ENCODE peak calls at places on chromosomes 3 and 15, in six cellular contexts. One of them, this sample, is unnamed.

GRCh38 chr15:76904461-76905012 is 603 bp downstream of the SCAPER start:
- DNase-seq in epithelial cell of proximal tubule: no peak
- DNase-seq in NCI-H774: peak
- DNase-seq in amygdala: peak
- DNase-seq in stimulated activated CD8-positive, alpha-beta memory T cell treated with anti-CD3 and anti-CD28 coated beads, Interleukin-15, amount 100 ng/mL, for 24 hours: peak
- DNase-seq in hepatocyte: peak
- DNase-seq in this sample: peak

GRCh38 chr3:65048151-65048550 is 360.4 kb upstream of the ADAMTS9 start:
- DNase-seq in epithelial cell of proximal tubule: no peak
- DNase-seq in NCI-H774: no peak
- DNase-seq in amygdala: no peak
- DNase-seq in stimulated activated CD8-positive, alpha-beta memory T cell treated with anti-CD3 and anti-CD28 coated beads, Interleukin-15, amount 100 ng/mL, for 24 hours: no peak
- DNase-seq in hepatocyte: no peak
- DNase-seq in this sample: no peak

GRCh38 chr3:171770689-171771620 is 39.3 kb downstream of the PLD1 start:
- DNase-seq in epithelial cell of proximal tubule: peak
- DNase-seq in NCI-H774: peak
- DNase-seq in amygdala: no peak
- DNase-seq in stimulated activated CD8-positive, alpha-beta memory T cell treated with anti-CD3 and anti-CD28 coated beads, Interleukin-15, amount 100 ng/mL, for 24 hours: no peak
- DNase-seq in hepatocyte: peak
- DNase-seq in this sample: no peak

GRCh38 chr15:91263632-91264477 is 163.8 kb downstream of the SV2B start:
- DNase-seq in epithelial cell of proximal tubule: peak
- DNase-seq in NCI-H774: no peak
- DNase-seq in amygdala: no peak
- DNase-seq in stimulated activated CD8-positive, alpha-beta memory T cell treated with anti-CD3 and anti-CD28 coated beads, Interleukin-15, amount 100 ng/mL, for 24 hours: no peak
- DNase-seq in hepatocyte: no peak
- DNase-seq in this sample: peak

GRCh38 chr3:128346562-128346961 is 120.1 kb downstream of the DNAJB8 start:
- DNase-seq in epithelial cell of proximal tubule: no peak
- DNase-seq in NCI-H774: no peak
- DNase-seq in amygdala: no peak
- DNase-seq in stimulated activated CD8-positive, alpha-beta memory T cell treated with anti-CD3 and anti-CD28 coated beads, Interleukin-15, amount 100 ng/mL, for 24 hours: no peak
- DNase-seq in hepatocyte: no peak
- DNase-seq in this sample: no peak

GRCh38 chr3:185992801-185993467 is 55.1 kb upstream of the TRA2B start:
- DNase-seq in epithelial cell of proximal tubule: no peak
- DNase-seq in NCI-H774: no peak
- DNase-seq in amygdala: no peak
- DNase-seq in stimulated activated CD8-positive, alpha-beta memory T cell treated with anti-CD3 and anti-CD28 coated beads, Interleukin-15, amount 100 ng/mL, for 24 hours: no peak
- DNase-seq in hepatocyte: no peak
- DNase-seq in this sample: no peak

GRCh38 chr3:45942051-45942825 is 1.0 kb upstream of the CXCR6 start:
- DNase-seq in epithelial cell of proximal tubule: no peak
- DNase-seq in NCI-H774: no peak
- DNase-seq in amygdala: no peak
- DNase-seq in stimulated activated CD8-positive, alpha-beta memory T cell treated with anti-CD3 and anti-CD28 coated beads, Interleukin-15, amount 100 ng/mL, for 24 hours: no peak
- DNase-seq in hepatocyte: no peak
- DNase-seq in this sample: no peak

GRCh38 chr15:101431301-101431700 is 58.2 kb downstream of the PCSK6 start:
- DNase-seq in epithelial cell of proximal tubule: no peak
- DNase-seq in NCI-H774: no peak
- DNase-seq in amygdala: no peak
- DNase-seq in stimulated activated CD8-positive, alpha-beta memory T cell treated with anti-CD3 and anti-CD28 coated beads, Interleukin-15, amount 100 ng/mL, for 24 hours: no peak
- DNase-seq in hepatocyte: no peak
- DNase-seq in this sample: no peak

GRCh38 chr15:55588070-55588817 is at the start of gene PYGO1:
- DNase-seq in epithelial cell of proximal tubule: no peak
- DNase-seq in NCI-H774: peak
- DNase-seq in amygdala: no peak
- DNase-seq in stimulated activated CD8-positive, alpha-beta memory T cell treated with anti-CD3 and anti-CD28 coated beads, Interleukin-15, amount 100 ng/mL, for 24 hours: peak
- DNase-seq in hepatocyte: peak
- DNase-seq in this sample: no peak

GRCh38 chr3:151263126-151263525 is 15.2 kb downstream of the P2RY14 start:
- DNase-seq in epithelial cell of proximal tubule: no peak
- DNase-seq in NCI-H774: no peak
- DNase-seq in amygdala: no peak
- DNase-seq in stimulated activated CD8-positive, alpha-beta memory T cell treated with anti-CD3 and anti-CD28 coated beads, Interleukin-15, amount 100 ng/mL, for 24 hours: no peak
- DNase-seq in hepatocyte: no peak
- DNase-seq in this sample: no peak

GRCh38 chr3:7397097-7397496 is 536.2 kb downstream of the GRM7 start:
- DNase-seq in epithelial cell of proximal tubule: no peak
- DNase-seq in NCI-H774: no peak
- DNase-seq in amygdala: no peak
- DNase-seq in stimulated activated CD8-positive, alpha-beta memory T cell treated with anti-CD3 and anti-CD28 coated beads, Interleukin-15, amount 100 ng/mL, for 24 hours: no peak
- DNase-seq in hepatocyte: no peak
- DNase-seq in this sample: no peak

GRCh38 chr3:197542741-197543454 is 12.9 kb downstream of the BDH1 start:
- DNase-seq in epithelial cell of proximal tubule: no peak
- DNase-seq in NCI-H774: no peak
- DNase-seq in amygdala: no peak
- DNase-seq in stimulated activated CD8-positive, alpha-beta memory T cell treated with anti-CD3 and anti-CD28 coated beads, Interleukin-15, amount 100 ng/mL, for 24 hours: no peak
- DNase-seq in hepatocyte: no peak
- DNase-seq in this sample: no peak

GRCh38 chr15:29825205-29825604 is 2.9 kb upstream of the TJP1 start:
- DNase-seq in epithelial cell of proximal tubule: no peak
- DNase-seq in NCI-H774: no peak
- DNase-seq in amygdala: no peak
- DNase-seq in stimulated activated CD8-positive, alpha-beta memory T cell treated with anti-CD3 and anti-CD28 coated beads, Interleukin-15, amount 100 ng/mL, for 24 hours: no peak
- DNase-seq in hepatocyte: no peak
- DNase-seq in this sample: no peak

GRCh38 chr3:32469151-32469874 is 33.3 kb downstream of the CMTM6 start:
- DNase-seq in epithelial cell of proximal tubule: no peak
- DNase-seq in NCI-H774: no peak
- DNase-seq in amygdala: no peak
- DNase-seq in stimulated activated CD8-positive, alpha-beta memory T cell treated with anti-CD3 and anti-CD28 coated beads, Interleukin-15, amount 100 ng/mL, for 24 hours: no peak
- DNase-seq in hepatocyte: no peak
- DNase-seq in this sample: no peak

GRCh38 chr3:133853925-133854227 is 41.8 kb downstream of the RAB6B start:
- DNase-seq in epithelial cell of proximal tubule: no peak
- DNase-seq in NCI-H774: no peak
- DNase-seq in amygdala: no peak
- DNase-seq in stimulated activated CD8-positive, alpha-beta memory T cell treated with anti-CD3 and anti-CD28 coated beads, Interleukin-15, amount 100 ng/mL, for 24 hours: no peak
- DNase-seq in hepatocyte: no peak
- DNase-seq in this sample: no peak

GRCh38 chr3:188006726-188007393 is 147.1 kb upstream of the LPP start:
- DNase-seq in epithelial cell of proximal tubule: peak
- DNase-seq in NCI-H774: no peak
- DNase-seq in amygdala: no peak
- DNase-seq in stimulated activated CD8-positive, alpha-beta memory T cell treated with anti-CD3 and anti-CD28 coated beads, Interleukin-15, amount 100 ng/mL, for 24 hours: no peak
- DNase-seq in hepatocyte: no peak
- DNase-seq in this sample: peak

GRCh38 chr3:24507776-24508422 is 13.2 kb upstream of the THRB start:
- DNase-seq in epithelial cell of proximal tubule: no peak
- DNase-seq in NCI-H774: no peak
- DNase-seq in amygdala: no peak
- DNase-seq in stimulated activated CD8-positive, alpha-beta memory T cell treated with anti-CD3 and anti-CD28 coated beads, Interleukin-15, amount 100 ng/mL, for 24 hours: no peak
- DNase-seq in hepatocyte: no peak
- DNase-seq in this sample: no peak

GRCh38 chr15:77811270-77811669 is 178.6 kb upstream of the LINGO1 start:
- DNase-seq in epithelial cell of proximal tubule: no peak
- DNase-seq in NCI-H774: no peak
- DNase-seq in amygdala: no peak
- DNase-seq in stimulated activated CD8-positive, alpha-beta memory T cell treated with anti-CD3 and anti-CD28 coated beads, Interleukin-15, amount 100 ng/mL, for 24 hours: no peak
- DNase-seq in hepatocyte: no peak
- DNase-seq in this sample: no peak

GRCh38 chr3:169812844-169813677 is at the start of the genes LRRC34 and LRRIQ4:
- DNase-seq in epithelial cell of proximal tubule: no peak
- DNase-seq in NCI-H774: peak
- DNase-seq in amygdala: peak
- DNase-seq in stimulated activated CD8-positive, alpha-beta memory T cell treated with anti-CD3 and anti-CD28 coated beads, Interleukin-15, amount 100 ng/mL, for 24 hours: peak
- DNase-seq in hepatocyte: peak
- DNase-seq in this sample: peak

GRCh38 chr3:40523781-40524180 is 979 bp upstream of the ZNF621 start:
- DNase-seq in epithelial cell of proximal tubule: no peak
- DNase-seq in NCI-H774: no peak
- DNase-seq in amygdala: no peak
- DNase-seq in stimulated activated CD8-positive, alpha-beta memory T cell treated with anti-CD3 and anti-CD28 coated beads, Interleukin-15, amount 100 ng/mL, for 24 hours: no peak
- DNase-seq in hepatocyte: no peak
- DNase-seq in this sample: peak

GRCh38 chr15:39228889-39229288 is 352.0 kb upstream of the THBS1 start:
- DNase-seq in epithelial cell of proximal tubule: no peak
- DNase-seq in NCI-H774: no peak
- DNase-seq in amygdala: no peak
- DNase-seq in stimulated activated CD8-positive, alpha-beta memory T cell treated with anti-CD3 and anti-CD28 coated beads, Interleukin-15, amount 100 ng/mL, for 24 hours: no peak
- DNase-seq in hepatocyte: no peak
- DNase-seq in this sample: no peak

This sample was measured in Karpas-422.